ENCODE peak calls at places on chromosomes 11 and 22, in nine cellular contexts. U is MM.1S, A is endothelial cell of umbilical vein, C is osteoblast, Y is neural progenitor cell, Z is fibroblast of lung, M is H1, J is hepatocyte, L is OCI-LY7. D is an unnamed sample. For H3K79me2, the result is how much of the 10 kb centered on the place peaks cover.

GRCh38 chr22:32482708-32483107 is 8.1 kb downstream of the FBXO7 start:
- DNase-seq in Z (peak), A (no peak), U (no peak), L (no peak), Y (no peak), C (no peak), M (no peak), J (no peak), D (peak)

GRCh38 chr22:38202437-38203089 is 769 bp downstream of the MAFF start:
- DNase-seq in U (peak), Z (peak), Y (peak), J (peak), M (peak), L (peak), A (peak), C (peak), D (peak)

GRCh38 chr22:22810018-22810427 is 77.6 kb upstream of the IGLL5 start:
- DNase-seq in M (no peak), Y (peak), Z (peak), U (no peak), C (no peak), L (peak), J (peak), A (peak), D (peak)

GRCh38 chr22:38081941-38082828 is 1.8 kb downstream of the SLC16A8 start:
- DNase-seq in C (peak), J (no peak), Z (no peak), Y (no peak), A (no peak), L (no peak), M (no peak), U (no peak), D (no peak)

GRCh38 chr11:24496728-24497396 is at the start of gene LUZP2:
- DNase-seq in Z (peak), A (peak), C (peak), Y (peak), L (no peak), U (no peak), J (peak), M (peak), D (peak)

GRCh38 chr11:15711311-15711710 is 596.6 kb downstream of the INSC start:
- DNase-seq in L (no peak), M (peak), A (no peak), U (no peak), C (no peak), J (no peak), Z (no peak), Y (peak), D (no peak)

GRCh38 chr11:128814856-128815705 is 52.0 kb downstream of the KCNJ1 start:
- DNase-seq in A (no peak), U (no peak), L (no peak), M (peak), Y (peak), Z (peak), C (peak), J (peak), D (peak)

GRCh38 chr22:32255726-32256125 is 579 bp upstream of the SLC5A4 start:
- DNase-seq in M (no peak), A (no peak), Z (peak), U (no peak), Y (no peak), L (no peak), C (no peak), J (peak), D (peak)

GRCh38 chr11:22192642-22193347 is at the start of gene ANO5:
- DNase-seq in J (peak), M (peak), Y (peak), L (no peak), Z (peak), U (peak), C (peak), A (peak), D (peak)

GRCh38 chr22:48593551-48593950 is 1234.1 kb downstream of the BRD1 start:
- DNase-seq in J (no peak), Y (no peak), A (no peak), U (no peak), Z (no peak), L (no peak), C (no peak), M (no peak), D (no peak)

GRCh38 chr11:68282141-68282860 is 10.5 kb upstream of the C11orf24 start:
- DNase-seq in Y (no peak), C (peak), M (no peak), Z (no peak), L (no peak), J (no peak), U (peak), A (no peak), D (no peak)

GRCh38 chr22:29703595-29704195 is 16.1 kb upstream of the CABP7 start:
- DNase-seq in J (no peak), U (no peak), L (no peak), Y (no peak), C (peak), Z (no peak), M (no peak), A (no peak), D (no peak)

GRCh38 chr22:29216873-29217666 is 11.4 kb downstream of the EMID1 start:
- DNase-seq in Y (no peak), U (no peak), L (no peak), M (no peak), A (no peak), C (peak), J (peak), Z (peak), D (no peak)

GRCh38 chr11:106021181-106021966 is 666 bp downstream of the MSANTD4 start:
- DNase-seq in M (no peak), A (no peak), Y (no peak), J (peak), Z (peak), L (peak), U (no peak), C (peak), D (no peak)

GRCh38 chr11:128341280-128341679 is 246.1 kb downstream of the ETS1 start:
- DNase-seq in J (no peak), L (no peak), C (no peak), M (no peak), Y (no peak), U (no peak), Z (no peak), A (peak), D (no peak)

DNA sequence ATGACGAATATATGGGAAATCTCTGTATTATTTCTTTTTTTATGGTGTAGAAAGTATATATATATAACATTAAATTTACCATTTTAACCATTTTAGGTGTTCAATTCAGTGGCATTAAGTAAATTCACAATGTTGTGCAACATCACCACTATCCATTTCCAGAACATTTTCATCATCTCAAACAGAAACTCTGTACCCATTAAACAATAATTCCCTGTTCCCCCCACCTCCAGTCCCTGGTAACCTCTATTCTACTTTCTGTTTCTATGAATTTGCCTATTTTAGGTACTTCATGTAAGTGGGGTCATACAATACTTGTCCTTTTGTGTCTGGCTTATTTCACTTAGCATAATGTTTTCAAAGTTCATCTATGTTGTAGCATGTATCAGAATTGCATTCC is 15.3 kb upstream of the PTS start:
- DNase-seq in J (no peak), Z (no peak), Y (no peak), U (no peak), M (no peak), L (no peak), A (no peak), C (no peak), D (no peak)
- H2AFZ ChIP-seq in J (no peak), Z (no peak), Y (no peak), U (no peak), M (no peak), L (no peak), A (no peak), C (no peak), D (no peak)

GRCh38 chr22:40215266-40215665 is 37.5 kb downstream of the TNRC6B start:
- DNase-seq in A (peak), M (peak), L (peak), U (no peak), Z (no peak), Y (no peak), C (no peak), J (no peak), D (no peak)
- H3K79me2 ChIP-seq in A (under half), M (half or more), L (half or more), U (half or more), Z (under half), Y (half or more), C (half or more), J (half or more), D (half or more)

GRCh38 chr22:35352214-35353111 is 28.4 kb upstream of the HMOX1 start:
- DNase-seq in L (peak), J (no peak), Y (peak), U (peak), Z (peak), M (peak), A (peak), C (peak), D (no peak)
- TF ChIP-seq CTCF in L (peak), J (peak), Y (peak), U (peak), Z (no peak), M (peak), A (no peak), C (peak), D (no peak)

GRCh38 chr11:31656051-31656450 is 146.5 kb downstream of the ELP4 start:
- DNase-seq in Y (no peak), J (no peak), M (no peak), C (no peak), Z (peak), U (no peak), A (no peak), L (no peak), D (peak)
- H2AFZ ChIP-seq in Y (no peak), J (no peak), M (no peak), C (peak), Z (no peak), U (no peak), A (no peak), L (no peak), D (no peak)

DNA sequence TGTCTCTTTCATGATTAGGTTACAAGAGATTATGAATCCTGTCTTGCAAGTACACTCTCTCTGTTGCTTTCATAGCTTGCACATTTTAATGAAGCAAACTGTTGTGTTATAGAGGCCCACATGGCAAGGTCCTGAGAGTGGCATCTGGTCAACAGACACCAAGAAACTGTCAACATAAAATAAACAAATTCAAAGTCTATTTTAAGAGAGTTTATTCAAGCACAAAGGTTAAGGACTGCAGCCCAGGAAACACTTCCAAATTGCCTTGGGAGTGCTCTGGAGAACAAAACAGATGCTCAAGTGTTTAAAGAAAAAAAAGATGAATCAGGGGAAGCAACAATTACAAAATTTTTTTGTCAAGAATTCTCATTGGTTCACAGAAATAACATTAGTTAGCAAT is 54.7 kb downstream of the CTSC start:
- DNase-seq in L (no peak), A (no peak), U (no peak), C (no peak), Y (no peak), M (no peak), Z (no peak), J (no peak), D (no peak)
- H3K79me2 ChIP-seq in L (under half), A (under half), U (under half), C (under half), Y (under half), M (under half), Z (under half), J (under half), D (under half)

DNA sequence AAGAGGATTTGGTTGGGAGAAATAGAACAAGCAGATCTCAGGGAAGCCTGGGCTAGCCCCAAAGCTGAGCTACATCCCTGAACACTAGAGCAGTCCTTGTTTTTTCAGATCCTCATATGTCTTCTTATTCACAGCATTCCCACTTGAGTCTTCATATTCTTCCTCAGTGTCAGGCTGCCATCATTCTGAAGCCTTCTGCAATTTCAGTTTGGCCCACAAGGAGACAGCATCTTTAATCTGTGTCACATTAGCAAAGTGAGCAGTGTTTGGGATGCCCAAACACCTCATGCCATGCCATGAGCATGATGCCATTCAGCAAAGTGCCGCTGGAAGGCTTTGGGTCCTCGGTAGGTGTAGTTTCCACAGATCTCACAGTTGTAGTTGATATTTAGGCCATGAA is 56.6 kb downstream of the SCN3B start:
- DNase-seq in M (no peak), Z (no peak), L (no peak), C (no peak), J (no peak), A (no peak), U (no peak), Y (no peak), D (no peak)
- TF ChIP-seq CTCF in M (peak), Z (no peak), L (peak), C (peak), J (no peak), A (no peak), U (no peak), Y (peak), D (no peak)

GRCh38 chr11:46120361-46120710 is 918 bp downstream of the PHF21A start:
- DNase-seq in M (no peak), C (peak), L (peak), A (no peak), Z (peak), Y (peak), U (no peak), J (no peak), D (no peak)
- H2AFZ ChIP-seq in M (no peak), C (no peak), L (no peak), A (no peak), Z (no peak), Y (peak), U (peak), J (peak), D (no peak)

GRCh38 chr11:30581646-30582045 is 4.5 kb downstream of the MPPED2 start:
- DNase-seq in U (no peak), C (no peak), L (no peak), J (no peak), M (no peak), Y (no peak), A (no peak), Z (no peak), D (no peak)
- H3K79me2 ChIP-seq in U (under half), C (under half), L (under half), J (under half), M (under half), Y (under half), A (under half), Z (under half), D (under half)

GRCh38 chr11:17406818-17407149 is 18.3 kb upstream of the KCNJ11 start:
- DNase-seq in C (no peak), Y (no peak), U (no peak), A (no peak), L (no peak), J (no peak), Z (no peak), M (no peak), D (no peak)

GRCh38 chr11:17403977-17404759 is 15.7 kb upstream of the KCNJ11 start:
- DNase-seq in U (no peak), A (no peak), J (no peak), Y (no peak), C (no peak), L (peak), M (no peak), Z (peak), D (peak)

GRCh38 chr11:17407575-17407974 is 19.1 kb upstream of the KCNJ11 start:
- DNase-seq in L (no peak), J (no peak), A (no peak), Z (no peak), M (no peak), U (no peak), Y (no peak), C (no peak), D (no peak)

GRCh38 chr11:17406082-17406817 is 17.8 kb upstream of the KCNJ11 start:
- DNase-seq in U (no peak), Z (no peak), A (no peak), C (no peak), L (no peak), J (no peak), M (no peak), Y (no peak), D (no peak)

GRCh38 chr11:17405232-17406005 is 17.0 kb upstream of the KCNJ11 start:
- DNase-seq in M (peak), Y (peak), A (no peak), U (peak), Z (peak), J (peak), C (peak), L (no peak), D (no peak)
- TF ChIP-seq CTCF in M (peak), Y (peak), A (no peak), U (peak), Z (no peak), J (no peak), C (peak), L (no peak), D (no peak)